ENCODE peak calls at places on chromosomes 4 and X, in ten cellular contexts. I is NCI-H2081; B is omental fat pad; G is activated B cell treated with CpG ODN at 0.5 μM for 24 hours; A is body of pancreas; L is EH; X is CD4-positive, alpha-beta T cell; E is fibroblast of mammary gland; D is SIG-M5; Q is HS-27A. M is an unnamed sample.

GRCh38 chr4:118280501-118281218 is 72.1 kb downstream of the PRSS12 start:
- DNase-seq in A (peak; percentile 83), B (no peak), E (peak; percentile 81), D (no peak), Q (no peak), G (no peak), X (peak; percentile 37), L (peak; percentile 81), I (peak; percentile 55), M (no peak)

GRCh38 chr4:113969935-113970334 is 9.5 kb downstream of the ARSJ start:
- DNase-seq in Q (no peak), G (no peak), E (peak; percentile 55), I (no peak), D (no peak), A (no peak), X (no peak), B (no peak), L (peak; percentile 50), M (no peak)

GRCh38 chr4:101114936-101115372 is 232.4 kb downstream of the PPP3CA start:
- DNase-seq in Q (no peak), L (no peak), B (no peak), E (peak; percentile 56), G (no peak), I (no peak), D (no peak), A (no peak), X (no peak), M (no peak)

GRCh38 chrX:154019061-154019621 is 561 bp downstream of the IRAK1 start:
- DNase-seq in G (no peak), X (no peak), B (no peak), E (no peak), L (no peak), Q (no peak), I (no peak), A (no peak), D (no peak), M (no peak)

GRCh38 chr4:79472693-79473552 is 64.9 kb upstream of the GK2 start:
- DNase-seq in B (no peak), Q (no peak), I (no peak), X (no peak), D (no peak), L (no peak), E (peak; percentile 5), G (no peak), A (no peak), M (no peak)

GRCh38 chr4:86386201-86386600 is 26.3 kb upstream of the MAPK10 start:
- DNase-seq in X (no peak), I (no peak), E (no peak), B (no peak), Q (no peak), L (no peak), A (no peak), G (no peak), D (no peak), M (no peak)

GRCh38 chrX:134174273-134174660 is 62.7 kb upstream of the CCDC160 start:
- DNase-seq in B (no peak), E (no peak), L (no peak), I (no peak), X (no peak), G (no peak), A (no peak), D (no peak), Q (no peak), M (no peak)

GRCh38 chr4:109011241-109012031 is 248.6 kb upstream of the ETNPPL start:
- DNase-seq in G (no peak), L (no peak), B (no peak), A (no peak), Q (no peak), E (peak; percentile 15), D (no peak), X (no peak), I (no peak), M (no peak)

GRCh38 chr4:16772366-16772850 is 126.0 kb downstream of the LDB2 start:
- DNase-seq in L (peak; percentile 54), E (peak; percentile 25), G (no peak), D (no peak), I (no peak), Q (no peak), B (no peak), X (no peak), A (no peak), M (no peak)

GRCh38 chr4:76939184-76939583 is 10.4 kb upstream of the SEPTIN11 start:
- DNase-seq in A (no peak), D (no peak), E (no peak), L (no peak), X (no peak), B (no peak), G (no peak), Q (no peak), I (no peak), M (no peak)

GRCh38 chr4:147829401-147830101 is 97.7 kb downstream of the ARHGAP10 start:
- DNase-seq in A (peak; percentile 58), G (no peak), I (no peak), D (no peak), E (peak; percentile 83), L (peak; percentile 79), B (no peak), Q (no peak), X (no peak), M (no peak)

GRCh38 chr4:3700736-3701135 is 65.4 kb upstream of the ADRA2C start:
- DNase-seq in Q (no peak), E (no peak), X (no peak), A (no peak), D (no peak), B (no peak), I (no peak), G (no peak), L (no peak), M (peak; percentile 22)

GRCh38 chrX:1205681-1206611 is 6.5 kb downstream of the CRLF2 start:
- DNase-seq in A (peak; percentile 46), L (peak; percentile 80), I (no peak), Q (no peak), B (no peak), D (no peak), X (peak; percentile 6), E (peak; percentile 63), G (no peak), M (peak; percentile 64)

GRCh38 chr4:77618383-77619241 is 13.0 kb downstream of the CXCL13 start:
- DNase-seq in Q (no peak), G (peak; percentile 19), E (peak; percentile 75), I (peak; percentile 55), L (peak; percentile 74), B (peak; percentile 35), D (no peak), A (peak; percentile 88), X (peak; percentile 38), M (no peak)

GRCh38 chr4:146243141-146243882 is 29.0 kb downstream of the REELD1 start:
- DNase-seq in G (peak; percentile 33), E (peak; percentile 34), A (no peak), X (peak; percentile 27), Q (no peak), B (no peak), L (peak; percentile 50), D (no peak), I (no peak), M (no peak)

M was measured in ascending aorta.